ENCODE peak calls at places on chromosomes 3 and 15, in seven cellular contexts. R is dermis blood vessel endothelial cell; T is left ventricle myocardium superior; P is GM04503; S is activated T-cell treated with anti-CD3 and anti-CD28 coated beads, Interleukin-2, amount 50 U/mL, for 4 hours; F is GM23248; I is tibial nerve. Z is an unnamed sample.
A peak's percentile ranks its signal among the peaks of the same experiment; 100 is the strongest.

GRCh38 chr3:129553171-129553570 is 10.2 kb downstream of the H1-8 start:
- DNase-seq in R (no peak), T (no peak), P (no peak), S (no peak), F (no peak), I (no peak), Z (no peak)

GRCh38 chr3:187520027-187520945 is 149.9 kb downstream of the SST start:
- DNase-seq in R (no peak), T (peak; percentile 76), P (peak; percentile 43), S (no peak), F (peak; percentile 41), I (peak; percentile 15), Z (no peak)

GRCh38 chr15:37093480-37094410 is 6.6 kb downstream of the MEIS2 start:
- DNase-seq in R (no peak), T (no peak), P (no peak), S (no peak), F (peak; percentile 80), I (no peak), Z (no peak)

GRCh38 chr3:11819146-11819545 is 27.5 kb downstream of the TAMM41 start:
- DNase-seq in R (no peak), T (no peak), P (no peak), S (no peak), F (no peak), I (no peak), Z (no peak)

GRCh38 chr15:62962101-62962995 is 80.2 kb upstream of the TPM1 start:
- DNase-seq in R (no peak), T (no peak), P (no peak), S (no peak), F (no peak), I (no peak), Z (no peak)

GRCh38 chr15:49865925-49866757 is 245.3 kb downstream of the DTWD1 start:
- DNase-seq in R (no peak), T (no peak), P (no peak), S (no peak), F (peak; percentile 23), I (no peak), Z (no peak)

GRCh38 chr3:46100812-46101211 is 73.5 kb upstream of the XCR1 start:
- DNase-seq in R (no peak), T (no peak), P (no peak), S (no peak), F (no peak), I (peak; percentile 26), Z (no peak)

GRCh38 chr15:90106522-90107117 is 4.4 kb upstream of the IDH2 start:
- DNase-seq in R (peak; percentile 64), T (peak; percentile 78), P (no peak), S (no peak), F (peak; percentile 73), I (no peak), Z (no peak)

GRCh38 chr3:126356373-126357298 is 572 bp downstream of the KLF15 start:
- DNase-seq in R (peak; percentile 32), T (peak; percentile 70), P (no peak), S (no peak), F (peak; percentile 49), I (no peak), Z (no peak)

GRCh38 chr3:191303596-191303995 is 25.6 kb upstream of the CCDC50 start:
- DNase-seq in R (no peak), T (no peak), P (no peak), S (no peak), F (no peak), I (no peak), Z (no peak)

GRCh38 chr3:150897592-150897991 is 7.6 kb downstream of the MINDY4B start:
- DNase-seq in R (no peak), T (no peak), P (no peak), S (no peak), F (no peak), I (no peak), Z (no peak)

GRCh38 chr3:45199837-45200648 is 26.0 kb downstream of the TMEM158 start:
- DNase-seq in R (peak; percentile 69), T (no peak), P (peak; percentile 67), S (no peak), F (peak; percentile 88), I (no peak), Z (no peak)

GRCh38 chr3:186931487-186932280 is 1.4 kb downstream of the ST6GAL1 start:
- DNase-seq in R (peak; percentile 53), T (peak; percentile 78), P (no peak), S (peak; percentile 62), F (peak; percentile 44), I (no peak), Z (peak; percentile 37)

GRCh38 chr3:53171827-53172505 is 11.0 kb downstream of the PRKCD start:
- DNase-seq in R (no peak), T (no peak), P (no peak), S (no peak), F (no peak), I (no peak), Z (no peak)

GRCh38 chr3:139916271-139916670 is 18.7 kb upstream of the CLSTN2 start:
- DNase-seq in R (no peak), T (no peak), P (no peak), S (no peak), F (no peak), I (no peak), Z (no peak)

GRCh38 chr3:172221550-172221949 is 182.2 kb downstream of the FNDC3B start:
- DNase-seq in R (no peak), T (no peak), P (peak; percentile 75), S (no peak), F (peak; percentile 87), I (no peak), Z (no peak)

GRCh38 chr15:62648954-62649353 is 393.6 kb upstream of the TPM1 start:
- DNase-seq in R (peak; percentile 26), T (no peak), P (no peak), S (no peak), F (peak; percentile 25), I (peak; percentile 51), Z (no peak)

GRCh38 chr15:42194502-42194901 is 13.6 kb downstream of the VPS39 start:
- DNase-seq in R (no peak), T (no peak), P (no peak), S (no peak), F (peak; percentile 32), I (no peak), Z (no peak)

GRCh38 chr15:98155356-98155755 is 194.9 kb downstream of the ARRDC4 start:
- DNase-seq in R (no peak), T (no peak), P (no peak), S (no peak), F (peak; percentile 72), I (no peak), Z (no peak)

GRCh38 chr15:82263350-82263749 is 732 bp downstream of the SAXO2 start:
- DNase-seq in R (no peak), T (no peak), P (no peak), S (no peak), F (peak; percentile 7), I (no peak), Z (no peak)

GRCh38 chr3:186241910-186242821 is 119.9 kb downstream of the DGKG start:
- DNase-seq in R (peak; percentile 71), T (peak; percentile 82), P (no peak), S (no peak), F (peak; percentile 39), I (peak; percentile 58), Z (peak; percentile 60)

GRCh38 chr15:75712668-75713337 is at the start of gene CSPG4:
- DNase-seq in R (no peak), T (peak; percentile 85), P (no peak), S (no peak), F (peak; percentile 90), I (no peak), Z (no peak)

GRCh38 chr3:160482796-160483195 is 33.2 kb upstream of the TRIM59 start:
- DNase-seq in R (no peak), T (no peak), P (no peak), S (no peak), F (no peak), I (no peak), Z (no peak)

GRCh38 chr3:17175187-17175839 is 290.6 kb downstream of the PLCL2 start:
- DNase-seq in R (no peak), T (no peak), P (peak; percentile 75), S (no peak), F (peak; percentile 79), I (no peak), Z (no peak)

GRCh38 chr3:134073583-134073945 is 43.8 kb upstream of the SLCO2A1 start:
- DNase-seq in R (no peak), T (no peak), P (no peak), S (no peak), F (no peak), I (no peak), Z (no peak)

GRCh38 chr3:30370681-30371271 is 235.6 kb upstream of the TGFBR2 start:
- DNase-seq in R (peak; percentile 84), T (no peak), P (peak; percentile 73), S (no peak), F (peak; percentile 8), I (no peak), Z (no peak)

GRCh38 chr3:13157986-13158385 is 84.8 kb upstream of the IQSEC1 start:
- DNase-seq in R (no peak), T (no peak), P (no peak), S (no peak), F (no peak), I (no peak), Z (no peak)

GRCh38 chr15:72342385-72342784 is 22.4 kb upstream of the CELF6 start:
- DNase-seq in R (peak; percentile 67), T (peak; percentile 31), P (no peak), S (peak; percentile 30), F (peak; percentile 28), I (no peak), Z (peak; percentile 5)

GRCh38 chr3:53813876-53814275 is 32.3 kb downstream of the CHDH start:
- DNase-seq in R (no peak), T (no peak), P (no peak), S (no peak), F (no peak), I (no peak), Z (no peak)

GRCh38 chr15:32870240-32871033 is 152.6 kb downstream of the GREM1 start:
- DNase-seq in R (peak; percentile 55), T (no peak), P (peak; percentile 74), S (peak; percentile 9), F (peak; percentile 90), I (no peak), Z (no peak)

GRCh38 chr3:157464283-157464682 is 27.6 kb downstream of the PTX3 start:
- DNase-seq in R (no peak), T (no peak), P (no peak), S (no peak), F (no peak), I (no peak), Z (no peak)

GRCh38 chr3:4425707-4426106 is 41.4 kb downstream of the SUMF1 start:
- DNase-seq in R (no peak), T (no peak), P (no peak), S (no peak), F (peak; percentile 16), I (no peak), Z (no peak)

GRCh38 chr15:60512937-60513336 is 34.0 kb upstream of the ICE2 start:
- DNase-seq in R (no peak), T (no peak), P (no peak), S (no peak), F (no peak), I (no peak), Z (no peak)

GRCh38 chr3:194137314-194138097 is 1.6 kb downstream of the HES1 start:
- DNase-seq in R (peak; percentile 82), T (peak; percentile 75), P (no peak), S (peak; percentile 39), F (peak; percentile 79), I (peak; percentile 41), Z (peak; percentile 34)